ENCODE peak calls at places on chromosome 1, in six cellular contexts. One of them, this sample, is unnamed.

GRCh38 chr1:8880068-8880676 is 1.7 kb upstream of the ENO1 start:
- DNase-seq in H9: peak
- DNase-seq in neuronal stem cell: no peak
- DNase-seq in H1: no peak
- DNase-seq in IMR-90: peak
- DNase-seq in mesendoderm: peak
- DNase-seq in this sample: peak

GRCh38 chr1:111234258-111234657 is 6.7 kb downstream of the CHI3L2 start:
- DNase-seq in mesendoderm: no peak
- DNase-seq in neuronal stem cell: no peak
- DNase-seq in H9: no peak
- DNase-seq in H1: no peak
- DNase-seq in IMR-90: peak
- DNase-seq in this sample: no peak

GRCh38 chr1:200510228-200510623 is 100.4 kb upstream of the ZNF281 start:
- DNase-seq in H1: peak
- DNase-seq in neuronal stem cell: peak
- DNase-seq in mesendoderm: peak
- DNase-seq in IMR-90: peak
- DNase-seq in H9: peak
- DNase-seq in this sample: peak

GRCh38 chr1:156154317-156154749 is 948 bp downstream of the SEMA4A start:
- DNase-seq in mesendoderm: no peak
- DNase-seq in IMR-90: no peak
- DNase-seq in H9: no peak
- DNase-seq in neuronal stem cell: no peak
- DNase-seq in H1: no peak
- DNase-seq in this sample: peak

GRCh38 chr1:10969267-10969970 is 43.0 kb upstream of the TARDBP start:
- DNase-seq in H9: peak
- DNase-seq in IMR-90: no peak
- DNase-seq in mesendoderm: peak
- DNase-seq in H1: no peak
- DNase-seq in neuronal stem cell: peak
- DNase-seq in this sample: no peak

GRCh38 chr1:2834741-2835564 is 33.5 kb upstream of the TTC34 start:
- DNase-seq in H9: no peak
- DNase-seq in IMR-90: no peak
- DNase-seq in neuronal stem cell: no peak
- DNase-seq in H1: no peak
- DNase-seq in mesendoderm: no peak
- DNase-seq in this sample: no peak

GRCh38 chr1:111183681-111184080 is 16.8 kb downstream of the DENND2D start:
- DNase-seq in H1: no peak
- DNase-seq in H9: no peak
- DNase-seq in neuronal stem cell: no peak
- DNase-seq in IMR-90: no peak
- DNase-seq in mesendoderm: no peak
- DNase-seq in this sample: no peak

GRCh38 chr1:56931686-56932085 is 34.1 kb downstream of the C8B start:
- DNase-seq in IMR-90: no peak
- DNase-seq in mesendoderm: peak
- DNase-seq in H9: no peak
- DNase-seq in H1: no peak
- DNase-seq in neuronal stem cell: no peak
- DNase-seq in this sample: no peak

GRCh38 chr1:94805912-94806311 is 14.2 kb upstream of the SLC44A3 start:
- DNase-seq in mesendoderm: peak
- DNase-seq in H1: peak
- DNase-seq in H9: peak
- DNase-seq in IMR-90: peak
- DNase-seq in neuronal stem cell: peak
- DNase-seq in this sample: peak

GRCh38 chr1:226436472-226436854 is 28.6 kb upstream of the PARP1 start:
- DNase-seq in mesendoderm: no peak
- DNase-seq in H9: no peak
- DNase-seq in neuronal stem cell: no peak
- DNase-seq in IMR-90: no peak
- DNase-seq in H1: no peak
- DNase-seq in this sample: no peak

GRCh38 chr1:6124341-6124740 is 55.8 kb downstream of the CHD5 start:
- DNase-seq in H9: no peak
- DNase-seq in IMR-90: no peak
- DNase-seq in H1: no peak
- DNase-seq in mesendoderm: no peak
- DNase-seq in neuronal stem cell: no peak
- DNase-seq in this sample: no peak

GRCh38 chr1:189859385-189859977 is 618.2 kb downstream of the BRINP3 start:
- DNase-seq in IMR-90: no peak
- DNase-seq in H1: peak
- DNase-seq in mesendoderm: peak
- DNase-seq in H9: peak
- DNase-seq in neuronal stem cell: no peak
- DNase-seq in this sample: no peak

GRCh38 chr1:56774067-56774609 is 45.1 kb downstream of the FYB2 start:
- DNase-seq in mesendoderm: no peak
- DNase-seq in H1: no peak
- DNase-seq in IMR-90: no peak
- DNase-seq in neuronal stem cell: no peak
- DNase-seq in H9: no peak
- DNase-seq in this sample: no peak

GRCh38 chr1:221001167-221001566 is 121.9 kb downstream of the HLX start:
- DNase-seq in H9: no peak
- DNase-seq in mesendoderm: no peak
- DNase-seq in neuronal stem cell: no peak
- DNase-seq in IMR-90: no peak
- DNase-seq in H1: no peak
- DNase-seq in this sample: no peak

GRCh38 chr1:235525314-235525713 is 21.1 kb upstream of the B3GALNT2 start:
- DNase-seq in H9: no peak
- DNase-seq in neuronal stem cell: no peak
- DNase-seq in IMR-90: peak
- DNase-seq in H1: no peak
- DNase-seq in mesendoderm: no peak
- DNase-seq in this sample: no peak

GRCh38 chr1:1216770-1217620 is 3.0 kb upstream of the TNFRSF4 start:
- DNase-seq in H1: no peak
- DNase-seq in neuronal stem cell: no peak
- DNase-seq in mesendoderm: no peak
- DNase-seq in IMR-90: no peak
- DNase-seq in H9: no peak
- DNase-seq in this sample: no peak

GRCh38 chr1:210264521-210265380 is 32.2 kb downstream of the SERTAD4 start:
- DNase-seq in H1: no peak
- DNase-seq in mesendoderm: peak
- DNase-seq in H9: no peak
- DNase-seq in IMR-90: no peak
- DNase-seq in neuronal stem cell: no peak
- DNase-seq in this sample: peak

GRCh38 chr1:9198538-9199361 is 35.8 kb upstream of the H6PD start:
- DNase-seq in neuronal stem cell: peak
- DNase-seq in H9: peak
- DNase-seq in H1: no peak
- DNase-seq in IMR-90: peak
- DNase-seq in mesendoderm: peak
- DNase-seq in this sample: peak

GRCh38 chr1:32336963-32337675 is 1.1 kb upstream of the MARCKSL1 start:
- DNase-seq in H1: no peak
- DNase-seq in mesendoderm: no peak
- DNase-seq in H9: no peak
- DNase-seq in neuronal stem cell: no peak
- DNase-seq in IMR-90: peak
- DNase-seq in this sample: peak

GRCh38 chr1:246567258-246568235 is 1.3 kb downstream of the CNST start:
- DNase-seq in H9: no peak
- DNase-seq in mesendoderm: peak
- DNase-seq in H1: no peak
- DNase-seq in neuronal stem cell: no peak
- DNase-seq in IMR-90: peak
- DNase-seq in this sample: peak

GRCh38 chr1:24928631-24929090 is 1.4 kb downstream of the RUNX3 start:
- DNase-seq in H9: no peak
- DNase-seq in IMR-90: no peak
- DNase-seq in mesendoderm: peak
- DNase-seq in H1: peak
- DNase-seq in neuronal stem cell: peak
- DNase-seq in this sample: peak

GRCh38 chr1:172273668-172274396 is 146.7 kb upstream of the C1orf105 start:
- DNase-seq in H1: no peak
- DNase-seq in H9: no peak
- DNase-seq in neuronal stem cell: no peak
- DNase-seq in mesendoderm: no peak
- DNase-seq in IMR-90: no peak
- DNase-seq in this sample: no peak

GRCh38 chr1:193113258-193113991 is 8.2 kb upstream of the GLRX2 start:
- DNase-seq in H9: peak
- DNase-seq in mesendoderm: peak
- DNase-seq in neuronal stem cell: no peak
- DNase-seq in H1: no peak
- DNase-seq in IMR-90: no peak
- DNase-seq in this sample: no peak

GRCh38 chr1:115975569-115976061 is 698 bp upstream of the SLC22A15 start:
- DNase-seq in H1: no peak
- DNase-seq in mesendoderm: no peak
- DNase-seq in IMR-90: no peak
- DNase-seq in neuronal stem cell: no peak
- DNase-seq in H9: no peak
- DNase-seq in this sample: no peak

GRCh38 chr1:29120955-29121485 is 2.7 kb downstream of the TMEM200B start:
- DNase-seq in H9: peak
- DNase-seq in mesendoderm: peak
- DNase-seq in H1: peak
- DNase-seq in neuronal stem cell: peak
- DNase-seq in IMR-90: peak
- DNase-seq in this sample: peak
- H3K4me2 ChIP-seq in H9: peak
- H3K4me2 ChIP-seq in mesendoderm: no peak
- H3K4me2 ChIP-seq in H1: peak
- H3K4me2 ChIP-seq in neuronal stem cell: peak
- H3K4me2 ChIP-seq in IMR-90: no peak
- H3K4me2 ChIP-seq in this sample: no peak

GRCh38 chr1:63670164-63670563 is 77.0 kb downstream of the PGM1 start:
- DNase-seq in H9: no peak
- DNase-seq in IMR-90: no peak
- DNase-seq in neuronal stem cell: no peak
- DNase-seq in mesendoderm: no peak
- DNase-seq in H1: no peak
- DNase-seq in this sample: no peak
- H2BK15ac ChIP-seq in H9: no peak
- H2BK15ac ChIP-seq in IMR-90: no peak
- H2BK15ac ChIP-seq in neuronal stem cell: no peak
- H2BK15ac ChIP-seq in mesendoderm: no peak
- H2BK15ac ChIP-seq in H1: peak
- H2BK15ac ChIP-seq in this sample: no peak

GRCh38 chr1:186535388-186536133 is 74.6 kb upstream of the PDC start:
- DNase-seq in H1: no peak
- DNase-seq in H9: no peak
- DNase-seq in mesendoderm: no peak
- DNase-seq in IMR-90: peak
- DNase-seq in neuronal stem cell: no peak
- DNase-seq in this sample: peak

GRCh38 chr1:186532481-186532880 is 71.6 kb upstream of the PDC start:
- DNase-seq in H1: no peak
- DNase-seq in IMR-90: peak
- DNase-seq in H9: no peak
- DNase-seq in neuronal stem cell: no peak
- DNase-seq in mesendoderm: no peak
- DNase-seq in this sample: no peak

GRCh38 chr1:186536272-186536905 is 75.5 kb upstream of the PDC start:
- DNase-seq in IMR-90: peak
- DNase-seq in H9: no peak
- DNase-seq in mesendoderm: no peak
- DNase-seq in neuronal stem cell: no peak
- DNase-seq in H1: no peak
- DNase-seq in this sample: peak

GRCh38 chr1:186530104-186530503 is 69.2 kb upstream of the PDC start:
- DNase-seq in H1: no peak
- DNase-seq in neuronal stem cell: no peak
- DNase-seq in H9: no peak
- DNase-seq in mesendoderm: no peak
- DNase-seq in IMR-90: peak
- DNase-seq in this sample: peak

DNA sequence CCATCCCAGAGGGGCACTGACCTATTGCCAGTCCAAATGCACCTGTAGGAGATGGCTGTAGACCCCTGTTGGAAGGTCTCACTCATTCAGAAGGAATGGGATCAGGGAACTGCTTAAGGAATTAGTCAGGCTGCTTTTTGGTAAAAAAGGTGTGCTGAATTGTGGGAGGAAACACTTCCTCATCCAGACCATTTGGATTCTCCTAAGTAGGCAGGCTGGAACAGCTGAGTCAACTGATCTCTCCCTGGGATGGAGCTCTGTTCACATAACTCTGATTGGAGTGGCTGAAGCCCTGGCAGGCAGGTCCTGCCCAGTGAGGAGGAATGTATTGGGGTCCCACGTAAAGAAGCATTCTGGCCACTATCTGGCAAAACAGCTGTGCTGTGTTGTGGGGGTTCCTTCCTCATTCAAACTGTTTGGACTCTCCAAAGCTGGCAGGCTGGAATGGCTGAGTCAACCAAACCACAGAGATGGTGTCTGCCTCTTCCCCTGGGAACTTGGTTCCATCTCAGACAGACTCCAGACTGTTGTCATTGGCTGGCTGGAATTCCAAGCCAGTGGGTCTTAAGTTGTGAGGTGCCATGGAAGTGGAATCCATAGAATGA is 70.7 kb upstream of the PDC start:
- DNase-seq in mesendoderm: no peak
- DNase-seq in IMR-90: peak
- DNase-seq in H1: no peak
- DNase-seq in neuronal stem cell: no peak
- DNase-seq in H9: no peak
- DNase-seq in this sample: peak
- H3K4me2 ChIP-seq in mesendoderm: no peak
- H3K4me2 ChIP-seq in IMR-90: no peak
- H3K4me2 ChIP-seq in H1: no peak
- H3K4me2 ChIP-seq in neuronal stem cell: no peak
- H3K4me2 ChIP-seq in H9: no peak
- H3K4me2 ChIP-seq in this sample: no peak

GRCh38 chr1:180951881-180952656 is 39.4 kb downstream of the KIAA1614 start:
- DNase-seq in H1: no peak
- DNase-seq in neuronal stem cell: no peak
- DNase-seq in IMR-90: no peak
- DNase-seq in mesendoderm: peak
- DNase-seq in H9: no peak
- DNase-seq in this sample: no peak
- H2BK15ac ChIP-seq in H1: no peak
- H2BK15ac ChIP-seq in neuronal stem cell: no peak
- H2BK15ac ChIP-seq in IMR-90: no peak
- H2BK15ac ChIP-seq in mesendoderm: no peak
- H2BK15ac ChIP-seq in H9: no peak
- H2BK15ac ChIP-seq in this sample: no peak

This sample was measured in mesenchymal stem cell.